ENCODE peak calls at places on chromosome 12, in five cellular contexts. Q, L, S, A and I are unnamed samples.

GRCh38 chr12:110758922-110759321 is 16.2 kb upstream of the PPP1CC start:
- DNase-seq in Q (no peak), L (no peak), S (no peak), A (no peak), I (no peak)

GRCh38 chr12:30515351-30515750 is 180.3 kb downstream of the IPO8 start:
- DNase-seq in Q (peak), L (no peak), S (no peak), A (peak), I (peak)

GRCh38 chr12:27852742-27853141 is 72.7 kb upstream of the MANSC4 start:
- DNase-seq in Q (no peak), L (peak), S (no peak), A (no peak), I (no peak)

GRCh38 chr12:78209851-78210493 is 379.3 kb downstream of the NAV3 start:
- DNase-seq in Q (no peak), L (no peak), S (no peak), A (no peak), I (no peak)

GRCh38 chr12:9883175-9883574 is 1.9 kb downstream of the KLRF2 start:
- DNase-seq in Q (no peak), L (no peak), S (no peak), A (no peak), I (no peak)

GRCh38 chr12:68636268-68636667 is 25.6 kb downstream of the RAP1B start:
- DNase-seq in Q (no peak), L (no peak), S (no peak), A (no peak), I (no peak)

GRCh38 chr12:40010899-40011774 is 94.7 kb downstream of the SLC2A13 start:
- DNase-seq in Q (peak), L (peak), S (peak), A (peak), I (peak)

GRCh38 chr12:64181504-64182291 is 40.4 kb downstream of the KICS2 start:
- DNase-seq in Q (peak), L (no peak), S (no peak), A (peak), I (peak)

GRCh38 chr12:47159348-47159747 is 79.6 kb upstream of the AMIGO2 start:
- DNase-seq in Q (no peak), L (no peak), S (no peak), A (no peak), I (no peak)

GRCh38 chr12:5627053-5627630 is 195.2 kb downstream of the NTF3 start:
- DNase-seq in Q (no peak), L (no peak), S (no peak), A (no peak), I (no peak)

GRCh38 chr12:130013771-130014484 is 110.1 kb upstream of the TMEM132D start:
- DNase-seq in Q (peak), L (peak), S (no peak), A (peak), I (peak)

GRCh38 chr12:66441905-66442559 is 139.7 kb downstream of the HELB start:
- DNase-seq in Q (peak), L (no peak), S (no peak), A (no peak), I (no peak)

GRCh38 chr12:51678086-51678724 is 87.2 kb downstream of the SCN8A start:
- DNase-seq in Q (peak), L (peak), S (no peak), A (peak), I (peak)

GRCh38 chr12:113231275-113232231 is 10.3 kb downstream of the TPCN1 start:
- DNase-seq in Q (peak), L (peak), S (no peak), A (peak), I (peak)

GRCh38 chr12:108157856-108158255 is 28.8 kb downstream of the WSCD2 start:
- DNase-seq in Q (no peak), L (no peak), S (no peak), A (no peak), I (no peak)

GRCh38 chr12:65492997-65493892 is 214.8 kb downstream of the MSRB3 start:
- DNase-seq in Q (no peak), L (no peak), S (no peak), A (no peak), I (no peak)

GRCh38 chr12:31928246-31929139 is 30.7 kb upstream of the RESF1 start:
- DNase-seq in Q (no peak), L (no peak), S (no peak), A (no peak), I (no peak)

GRCh38 chr12:29283969-29284368 is 97.0 kb downstream of the ERGIC2 start:
- DNase-seq in Q (no peak), L (no peak), S (no peak), A (no peak), I (no peak)

GRCh38 chr12:123041811-123042655 is 61.6 kb downstream of the ARL6IP4 start:
- DNase-seq in Q (no peak), L (no peak), S (no peak), A (no peak), I (no peak)

GRCh38 chr12:90490355-90490754 is 464.6 kb downstream of the CCER1 start:
- DNase-seq in Q (no peak), L (no peak), S (no peak), A (no peak), I (no peak)

GRCh38 chr12:111685322-111685810 is 390 bp downstream of the BRAP start:
- DNase-seq in Q (no peak), L (peak), S (no peak), A (peak), I (no peak)

GRCh38 chr12:132245521-132246101 is 83.8 kb downstream of the GALNT9 start:
- DNase-seq in Q (no peak), L (no peak), S (no peak), A (no peak), I (no peak)

GRCh38 chr12:132246997-132247717 is 82.2 kb downstream of the GALNT9 start:
- DNase-seq in Q (no peak), L (no peak), S (no peak), A (no peak), I (no peak)

GRCh38 chr12:132243596-132244289 is 85.6 kb downstream of the GALNT9 start:
- DNase-seq in Q (peak), L (no peak), S (no peak), A (peak), I (no peak)

GRCh38 chr12:132247718-132248438 is 81.5 kb downstream of the GALNT9 start:
- DNase-seq in Q (no peak), L (no peak), S (no peak), A (no peak), I (no peak)

GRCh38 chr12:132244724-132245295 is 84.6 kb downstream of the GALNT9 start:
- DNase-seq in Q (no peak), L (no peak), S (no peak), A (no peak), I (no peak)
- TF ChIP-seq JUNB in Q (no peak), L (no peak), S (no peak), A (no peak), I (no peak)

DNA sequence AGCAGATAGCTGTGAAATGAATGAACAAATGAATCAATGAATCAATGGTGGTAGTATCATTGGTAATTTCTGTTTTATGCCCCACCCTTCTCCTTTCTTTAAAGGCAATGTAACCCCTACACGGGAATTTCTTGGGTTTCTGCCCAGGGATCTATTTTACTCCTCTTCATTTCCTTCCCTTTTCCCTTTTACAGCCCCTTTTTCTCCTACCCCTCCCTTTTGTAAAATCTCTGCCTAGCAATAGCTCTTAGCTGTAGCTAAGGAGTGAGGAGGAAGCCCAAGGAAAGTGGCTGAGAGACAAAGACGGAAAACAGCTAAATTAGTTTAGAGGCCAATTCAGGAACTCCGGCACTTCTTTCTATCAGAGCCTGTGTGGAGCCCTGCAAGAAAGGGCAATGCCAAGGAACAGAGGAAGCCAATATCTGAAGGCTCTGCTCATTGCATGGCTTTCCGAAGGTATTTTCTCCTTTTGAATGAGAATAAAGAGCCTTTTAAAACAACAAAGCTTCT is 40.3 kb downstream of the SOCS2 start:
- DNase-seq in Q (peak), L (no peak), S (no peak), A (no peak), I (no peak)
- TF ChIP-seq JUNB in Q (no peak), L (no peak), S (no peak), A (no peak), I (no peak)

GRCh38 chr12:12210983-12211382 is 55.9 kb downstream of the LRP6 start:
- DNase-seq in Q (no peak), L (no peak), S (no peak), A (no peak), I (no peak)
- TF ChIP-seq JUNB in Q (no peak), L (no peak), S (no peak), A (no peak), I (no peak)

GRCh38 chr12:11513288-11513687 is 117.9 kb upstream of the PRB2 start:
- DNase-seq in Q (peak), L (peak), S (no peak), A (peak), I (peak)
- TF ChIP-seq JUNB in Q (no peak), L (no peak), S (no peak), A (no peak), I (no peak)

GRCh38 chr12:597926-598568 is 65.2 kb downstream of the NINJ2 start:
- DNase-seq in Q (no peak), L (no peak), S (no peak), A (no peak), I (no peak)
- TF ChIP-seq JUNB in Q (no peak), L (no peak), S (no peak), A (no peak), I (no peak)

DNA sequence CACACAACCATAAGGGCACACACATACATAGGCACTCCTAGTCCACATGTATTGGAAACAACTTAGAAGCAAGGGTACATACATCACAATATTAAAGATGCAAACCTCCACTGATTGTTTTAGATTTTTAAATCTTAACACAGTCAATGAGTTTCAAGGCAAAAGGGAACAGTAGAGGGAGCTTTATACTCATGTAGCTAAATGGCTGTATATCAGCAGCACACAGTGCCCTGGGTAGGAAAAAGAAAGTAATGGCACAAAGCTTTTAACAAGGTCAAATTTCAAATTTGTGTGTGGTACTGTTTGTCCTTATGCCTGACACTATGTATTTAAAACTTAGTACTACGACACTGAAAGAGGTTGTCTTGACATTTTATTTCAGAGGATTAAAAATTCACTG is 262.0 kb downstream of the MED13L start:
- DNase-seq in Q (peak), L (peak), S (no peak), A (peak), I (peak)
- TF ChIP-seq JUNB in Q (no peak), L (no peak), S (no peak), A (no peak), I (no peak)

DNA sequence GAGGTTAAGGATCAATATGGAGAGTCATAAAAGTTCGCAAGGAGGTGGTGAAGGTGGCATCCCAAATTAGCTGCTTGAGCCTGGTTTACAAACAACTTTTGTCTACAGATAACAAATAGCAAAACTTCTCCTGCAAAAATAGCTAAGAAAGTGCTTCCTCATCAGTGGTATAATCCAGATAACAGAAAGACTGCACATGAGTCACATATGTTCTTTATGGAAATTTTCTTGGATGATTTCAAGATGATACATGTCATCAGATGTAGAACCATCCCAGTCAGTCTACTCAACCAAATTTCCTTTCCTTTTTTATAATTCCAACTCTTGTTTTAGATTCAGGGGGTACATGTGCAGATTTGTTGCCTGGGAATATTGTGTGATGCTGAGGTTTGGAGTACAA is 133.0 kb downstream of the BTG1 start:
- DNase-seq in Q (no peak), L (no peak), S (no peak), A (no peak), I (no peak)
- TF ChIP-seq JUNB in Q (no peak), L (no peak), S (no peak), A (no peak), I (no peak)

GRCh38 chr12:131192951-131193350 is 239.2 kb downstream of the ADGRD1 start:
- DNase-seq in Q (no peak), L (no peak), S (no peak), A (no peak), I (no peak)

GRCh38 chr12:131196220-131196619 is 242.5 kb downstream of the ADGRD1 start:
- DNase-seq in Q (no peak), L (no peak), S (no peak), A (no peak), I (no peak)

GRCh38 chr12:131197490-131197889 is 243.8 kb downstream of the ADGRD1 start:
- DNase-seq in Q (no peak), L (no peak), S (no peak), A (no peak), I (no peak)

GRCh38 chr12:131194166-131194565 is 240.5 kb downstream of the ADGRD1 start:
- DNase-seq in Q (no peak), L (peak), S (no peak), A (no peak), I (peak)

DNA sequence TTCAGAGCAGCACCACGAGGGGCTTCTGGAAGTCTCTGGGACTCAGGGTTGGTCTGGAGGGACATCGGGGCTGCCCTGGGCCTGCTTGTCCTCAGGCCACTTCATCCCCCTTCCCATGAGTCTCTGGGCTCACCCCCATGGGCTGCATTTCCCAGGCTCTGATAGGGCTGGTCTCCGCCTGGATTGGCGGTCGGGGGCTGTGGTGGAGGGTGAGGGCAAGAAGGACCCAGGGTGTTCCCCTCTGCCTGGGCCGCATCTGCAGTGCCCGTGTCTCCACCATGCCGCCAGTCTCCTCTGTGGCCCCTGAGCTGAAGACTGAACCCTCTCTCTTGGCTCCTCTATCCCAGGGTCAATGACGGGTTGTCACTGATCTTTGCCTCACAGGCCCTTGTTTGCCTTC is 242.1 kb downstream of the ADGRD1 start:
- DNase-seq in Q (no peak), L (no peak), S (no peak), A (no peak), I (no peak)
- TF ChIP-seq JUNB in Q (no peak), L (no peak), S (no peak), A (no peak), I (no peak)

DNA sequence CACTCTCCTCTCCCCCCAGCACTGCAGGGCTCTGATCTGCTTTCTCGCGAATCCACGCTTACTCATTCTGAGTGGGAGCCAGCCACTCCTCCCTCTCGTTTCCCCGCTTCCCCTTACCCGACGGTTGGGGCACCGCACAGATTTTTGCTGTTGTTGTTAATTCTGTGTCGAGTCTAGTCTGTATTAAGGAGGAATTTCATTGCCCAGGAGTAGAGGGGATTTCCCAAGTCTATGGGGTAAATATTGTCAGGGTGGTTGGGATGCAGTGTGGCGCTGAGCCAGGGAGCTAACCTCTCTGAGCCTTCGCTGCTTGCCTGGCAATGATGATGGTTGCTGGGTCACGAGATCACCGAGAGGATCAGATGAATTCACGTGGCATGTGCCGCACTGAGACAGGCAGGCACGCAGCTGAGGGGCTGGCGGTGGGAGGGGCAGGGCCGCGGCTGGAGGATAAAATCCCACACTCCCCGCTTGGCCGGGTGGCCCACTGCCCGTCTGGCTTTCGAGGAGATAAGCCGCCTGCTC is 18.5 kb downstream of the NCOR2 start:
- DNase-seq in Q (no peak), L (no peak), S (no peak), A (no peak), I (no peak)
- TF ChIP-seq JUNB in Q (no peak), L (no peak), S (no peak), A (no peak), I (no peak)